ENCODE peak calls at places on chromosomes 6 and 20, in nine cellular contexts. C, T, A, Z, H, M, V, E and B are unnamed samples.

GRCh38 chr20:2365666-2366065 is 15.0 kb upstream of the TGM6 start:
- DNase-seq in C (no peak), T (no peak), A (no peak), Z (no peak), H (no peak), M (no peak), V (no peak), E (no peak), B (no peak)

GRCh38 chr6:1498491-1499113 is 109.2 kb downstream of the FOXF2 start:
- DNase-seq in C (no peak), T (no peak), A (no peak), Z (no peak), H (peak), M (no peak), V (no peak), E (peak), B (no peak)

GRCh38 chr20:53642196-53643030 is 48.8 kb upstream of the ZNF217 start:
- DNase-seq in C (peak), T (peak), A (peak), Z (no peak), H (peak), M (peak), V (peak), E (peak), B (peak)

GRCh38 chr6:44477293-44477894 is 89.9 kb downstream of the CDC5L start:
- DNase-seq in C (no peak), T (no peak), A (no peak), Z (no peak), H (no peak), M (no peak), V (no peak), E (no peak), B (no peak)

GRCh38 chr6:151958332-151958731 is 150.8 kb downstream of the ESR1 start:
- DNase-seq in C (peak), T (no peak), A (no peak), Z (no peak), H (peak), M (no peak), V (no peak), E (peak), B (no peak)

GRCh38 chr6:39091163-39091562 is 23.8 kb downstream of the SAYSD1 start:
- DNase-seq in C (no peak), T (no peak), A (no peak), Z (no peak), H (no peak), M (no peak), V (no peak), E (no peak), B (no peak)

GRCh38 chr6:159487636-159488035 is 205.4 kb downstream of the SOD2 start:
- DNase-seq in C (no peak), T (no peak), A (no peak), Z (no peak), H (peak), M (no peak), V (no peak), E (peak), B (no peak)

GRCh38 chr6:52712136-52712535 is 41.2 kb downstream of the TMEM14A start:
- DNase-seq in C (peak), T (no peak), A (no peak), Z (no peak), H (peak), M (no peak), V (no peak), E (peak), B (no peak)

GRCh38 chr6:44489912-44490604 is 102.6 kb downstream of the CDC5L start:
- DNase-seq in C (peak), T (no peak), A (no peak), Z (no peak), H (peak), M (no peak), V (no peak), E (peak), B (no peak)